ENCODE peak calls at places on chromosome 4, in six cellular contexts. R is NCI-H1092 treated with DMSO at 0.1 percent for 48 hours; P is activated CD8-positive, alpha-beta memory T cell treated with anti-CD3 and anti-CD28 coated beads, Interleukin-2, amount 50 U/mL, for 48 hours; T is midbrain; J is CD4-positive, CD25-positive, alpha-beta regulatory T cell; O is colonic mucosa. X is an unnamed sample.

GRCh38 chr4:148634476-148634875 is 192.3 kb upstream of the NR3C2 start:
- DNase-seq in R (no peak), O (peak; percentile 21), J (no peak), P (no peak), T (no peak), X (peak; percentile 43)

GRCh38 chr4:154989511-154989910 is 208.4 kb downstream of the RBM46 start:
- DNase-seq in P (no peak), J (no peak), T (no peak), O (no peak), R (no peak), X (no peak)

GRCh38 chr4:150136481-150136880 is 58.2 kb downstream of the DCLK2 start:
- DNase-seq in R (no peak), P (no peak), O (no peak), J (no peak), T (no peak), X (no peak)

GRCh38 chr4:169869487-169869886 is 111.7 kb upstream of the HPF1 start:
- DNase-seq in R (no peak), J (no peak), O (no peak), P (no peak), T (no peak), X (no peak)

GRCh38 chr4:151169900-151170299 is 70.5 kb downstream of the RPS3A start:
- DNase-seq in O (no peak), J (no peak), T (no peak), P (no peak), R (peak; percentile 59), X (no peak)

GRCh38 chr4:16157609-16158503 is 68.4 kb downstream of the TAPT1 start:
- DNase-seq in T (no peak), P (no peak), R (no peak), O (peak; percentile 34), J (no peak), X (no peak)

GRCh38 chr4:25065451-25065850 is 34.7 kb upstream of the LGI2 start:
- DNase-seq in T (no peak), J (no peak), O (no peak), R (peak; percentile 70), P (no peak), X (no peak)

GRCh38 chr4:99979872-99980271 is 29.8 kb upstream of the H2AZ1 start:
- DNase-seq in T (no peak), P (no peak), J (no peak), R (no peak), O (no peak), X (no peak)

GRCh38 chr4:71026086-71026485 is 32.6 kb downstream of the DCK start:
- DNase-seq in T (peak; percentile 18), J (no peak), P (no peak), O (no peak), R (no peak), X (peak; percentile 75)

GRCh38 chr4:96593422-96593821 is 753.5 kb downstream of the PDHA2 start:
- DNase-seq in J (no peak), P (no peak), T (no peak), R (peak; percentile 69), O (peak; percentile 19), X (no peak)

GRCh38 chr4:53656421-53656981 is 65.2 kb upstream of the LNX1 start:
- DNase-seq in P (no peak), O (no peak), R (no peak), T (no peak), J (no peak), X (no peak)

GRCh38 chr4:1604706-1605205 is 79.4 kb downstream of the FAM53A start:
- DNase-seq in O (no peak), J (no peak), R (no peak), T (no peak), P (no peak), X (peak; percentile 14)

GRCh38 chr4:17681921-17682566 is 67.6 kb downstream of the MED28 start:
- DNase-seq in O (no peak), J (no peak), P (no peak), R (no peak), T (no peak), X (no peak)

GRCh38 chr4:181659202-181659601 is 584.0 kb upstream of the TENM3 start:
- DNase-seq in T (no peak), O (no peak), J (no peak), R (no peak), P (no peak), X (peak; percentile 10)

GRCh38 chr4:40514409-40515025 is 115.1 kb downstream of the RBM47 start:
- DNase-seq in P (no peak), R (peak; percentile 70), O (peak; percentile 83), T (no peak), J (no peak), X (peak; percentile 94)

GRCh38 chr4:45438047-45438446 is 685.8 kb downstream of the GABRG1 start:
- DNase-seq in R (no peak), O (no peak), J (no peak), P (no peak), T (no peak), X (no peak)

GRCh38 chr4:151105454-151106032 is 6.1 kb downstream of the RPS3A start:
- DNase-seq in R (no peak), O (no peak), J (no peak), P (no peak), T (no peak), X (no peak)

GRCh38 chr4:121977251-121978168 is 25.6 kb upstream of the TRPC3 start:
- DNase-seq in J (no peak), P (no peak), O (no peak), R (no peak), T (no peak), X (peak; percentile 12)